ENCODE peak calls at places on chromosomes 11 and 22, in five cellular contexts. One of them, this sample, is unnamed. For H3K4me1, the result is how much of the 10 kb centered on the place peaks cover.

GRCh38 chr22:50581031-50581949 is 1.4 kb downstream of the CHKB start:
- DNase-seq in mesenchymal stem cell: peak
- DNase-seq in neuronal stem cell: no peak
- DNase-seq in GM12878: no peak
- DNase-seq in kidney: no peak
- DNase-seq in this sample: no peak

GRCh38 chr11:78730267-78730824 is 155.7 kb upstream of the NARS2 start:
- DNase-seq in mesenchymal stem cell: no peak
- DNase-seq in neuronal stem cell: no peak
- DNase-seq in GM12878: no peak
- DNase-seq in kidney: no peak
- DNase-seq in this sample: no peak

GRCh38 chr11:63609971-63610580 is 4.2 kb downstream of the PLAAT3 start:
- DNase-seq in mesenchymal stem cell: no peak
- DNase-seq in neuronal stem cell: no peak
- DNase-seq in GM12878: no peak
- DNase-seq in kidney: no peak
- DNase-seq in this sample: no peak

GRCh38 chr11:2790581-2790925 is 90.8 kb upstream of the KCNQ1OT1 start:
- DNase-seq in mesenchymal stem cell: no peak
- DNase-seq in neuronal stem cell: no peak
- DNase-seq in GM12878: no peak
- DNase-seq in kidney: peak
- DNase-seq in this sample: no peak

GRCh38 chr11:30395751-30396150 is 72.8 kb downstream of the ARL14EP start:
- DNase-seq in mesenchymal stem cell: no peak
- DNase-seq in neuronal stem cell: no peak
- DNase-seq in GM12878: no peak
- DNase-seq in kidney: no peak
- DNase-seq in this sample: no peak

GRCh38 chr11:26649884-26650283 is 72.0 kb downstream of the SLC5A12 start:
- DNase-seq in mesenchymal stem cell: peak
- DNase-seq in neuronal stem cell: peak
- DNase-seq in GM12878: peak
- DNase-seq in kidney: no peak
- DNase-seq in this sample: peak

GRCh38 chr11:37557990-37558389 is 960.0 kb upstream of the RAG2 start:
- DNase-seq in mesenchymal stem cell: no peak
- DNase-seq in neuronal stem cell: no peak
- DNase-seq in GM12878: no peak
- DNase-seq in kidney: no peak
- DNase-seq in this sample: peak

GRCh38 chr11:62372871-62373270 is 35.6 kb downstream of the ASRGL1 start:
- DNase-seq in mesenchymal stem cell: no peak
- DNase-seq in neuronal stem cell: no peak
- DNase-seq in GM12878: no peak
- DNase-seq in kidney: no peak
- DNase-seq in this sample: no peak

GRCh38 chr11:63813563-63814382 is 517 bp downstream of the SPINDOC start:
- DNase-seq in mesenchymal stem cell: peak
- DNase-seq in neuronal stem cell: peak
- DNase-seq in GM12878: no peak
- DNase-seq in kidney: peak
- DNase-seq in this sample: peak

GRCh38 chr22:30325065-30325720 is 1.5 kb downstream of the TBC1D10A start:
- DNase-seq in mesenchymal stem cell: peak
- DNase-seq in neuronal stem cell: no peak
- DNase-seq in GM12878: no peak
- DNase-seq in kidney: no peak
- DNase-seq in this sample: peak

GRCh38 chr22:38017272-38017920 is 33.0 kb upstream of the SOX10 start:
- DNase-seq in mesenchymal stem cell: no peak
- DNase-seq in neuronal stem cell: no peak
- DNase-seq in GM12878: no peak
- DNase-seq in kidney: peak
- DNase-seq in this sample: peak

GRCh38 chr11:9065614-9066431 is 25.6 kb downstream of the SCUBE2 start:
- DNase-seq in mesenchymal stem cell: peak
- DNase-seq in neuronal stem cell: no peak
- DNase-seq in GM12878: no peak
- DNase-seq in kidney: no peak
- DNase-seq in this sample: no peak

GRCh38 chr11:74680703-74681531 is 50.3 kb downstream of the CHRDL2 start:
- DNase-seq in mesenchymal stem cell: no peak
- DNase-seq in neuronal stem cell: no peak
- DNase-seq in GM12878: no peak
- DNase-seq in kidney: peak
- DNase-seq in this sample: no peak

GRCh38 chr22:48650323-48651035 is 1177.2 kb downstream of the BRD1 start:
- DNase-seq in mesenchymal stem cell: no peak
- DNase-seq in neuronal stem cell: no peak
- DNase-seq in GM12878: no peak
- DNase-seq in kidney: no peak
- DNase-seq in this sample: no peak

GRCh38 chr11:123430736-123431356 is 777 bp downstream of the GRAMD1B start:
- DNase-seq in mesenchymal stem cell: peak
- DNase-seq in neuronal stem cell: peak
- DNase-seq in GM12878: no peak
- DNase-seq in kidney: peak
- DNase-seq in this sample: peak

GRCh38 chr22:49400866-49401598 is 426.6 kb downstream of the BRD1 start:
- DNase-seq in mesenchymal stem cell: no peak
- DNase-seq in neuronal stem cell: no peak
- DNase-seq in GM12878: no peak
- DNase-seq in kidney: peak
- DNase-seq in this sample: no peak

GRCh38 chr11:124152770-124153407 is 30.3 kb upstream of the OR10D3 start:
- DNase-seq in mesenchymal stem cell: no peak
- DNase-seq in neuronal stem cell: no peak
- DNase-seq in GM12878: no peak
- DNase-seq in kidney: no peak
- DNase-seq in this sample: no peak

GRCh38 chr11:124405611-124406010 is 6.8 kb upstream of the OR8B3 start:
- DNase-seq in mesenchymal stem cell: peak
- DNase-seq in neuronal stem cell: no peak
- DNase-seq in GM12878: no peak
- DNase-seq in kidney: no peak
- DNase-seq in this sample: peak

GRCh38 chr11:67584881-67585873 is 1.6 kb downstream of the GSTP1 start:
- DNase-seq in mesenchymal stem cell: peak
- DNase-seq in neuronal stem cell: no peak
- DNase-seq in GM12878: no peak
- DNase-seq in kidney: peak
- DNase-seq in this sample: no peak
- H3K9ac ChIP-seq in mesenchymal stem cell: peak
- H3K9ac ChIP-seq in neuronal stem cell: peak
- H3K9ac ChIP-seq in GM12878: peak
- H3K9ac ChIP-seq in kidney: peak
- H3K9ac ChIP-seq in this sample: peak

GRCh38 chr11:120327311-120327710 is 2.2 kb downstream of the TLCD5 start:
- DNase-seq in mesenchymal stem cell: no peak
- DNase-seq in neuronal stem cell: no peak
- DNase-seq in GM12878: no peak
- DNase-seq in kidney: no peak
- DNase-seq in this sample: no peak

GRCh38 chr11:120329556-120329955 is 4.5 kb downstream of the TLCD5 start:
- DNase-seq in mesenchymal stem cell: no peak
- DNase-seq in neuronal stem cell: no peak
- DNase-seq in GM12878: no peak
- DNase-seq in kidney: no peak
- DNase-seq in this sample: peak

GRCh38 chr11:120324932-120325810 is at the start of gene TLCD5:
- DNase-seq in mesenchymal stem cell: peak
- DNase-seq in neuronal stem cell: peak
- DNase-seq in GM12878: no peak
- DNase-seq in kidney: peak
- DNase-seq in this sample: peak

GRCh38 chr11:120326845-120327281 is 1.8 kb downstream of the TLCD5 start:
- DNase-seq in mesenchymal stem cell: peak
- DNase-seq in neuronal stem cell: no peak
- DNase-seq in GM12878: no peak
- DNase-seq in kidney: no peak
- DNase-seq in this sample: peak

DNA sequence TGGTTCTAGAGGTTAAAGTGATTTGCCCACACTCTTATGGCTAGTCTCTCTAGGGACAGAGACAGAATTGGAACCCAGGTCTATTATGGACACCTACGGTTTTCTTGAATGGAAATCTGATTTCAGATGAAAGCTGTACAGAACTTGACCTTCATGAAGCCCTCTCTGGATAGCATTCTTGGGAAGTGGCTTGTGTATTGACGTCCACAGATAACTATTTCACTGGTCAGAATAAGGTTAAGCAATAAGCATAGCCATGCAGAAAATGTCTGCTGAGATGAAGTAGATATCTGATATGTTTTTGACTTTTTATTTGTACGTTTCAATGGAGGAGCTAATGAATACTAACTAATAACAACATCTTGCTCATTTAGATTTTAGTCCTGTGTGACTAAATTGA is 1.1 kb downstream of the TLCD5 start:
- DNase-seq in mesenchymal stem cell: peak
- DNase-seq in neuronal stem cell: no peak
- DNase-seq in GM12878: no peak
- DNase-seq in kidney: no peak
- DNase-seq in this sample: peak
- H3K4me3 ChIP-seq in mesenchymal stem cell: peak
- H3K4me3 ChIP-seq in neuronal stem cell: peak
- H3K4me3 ChIP-seq in GM12878: peak
- H3K4me3 ChIP-seq in kidney: no peak
- H3K4me3 ChIP-seq in this sample: peak

GRCh38 chr11:66322732-66323427 is 6.0 kb upstream of the CD248 start:
- DNase-seq in mesenchymal stem cell: no peak
- DNase-seq in neuronal stem cell: no peak
- DNase-seq in GM12878: no peak
- DNase-seq in kidney: peak
- DNase-seq in this sample: peak
- H3K4me1 ChIP-seq in mesenchymal stem cell: under half
- H3K4me1 ChIP-seq in neuronal stem cell: under half
- H3K4me1 ChIP-seq in GM12878: under half
- H3K4me1 ChIP-seq in kidney: under half
- H3K4me1 ChIP-seq in this sample: half or more

DNA sequence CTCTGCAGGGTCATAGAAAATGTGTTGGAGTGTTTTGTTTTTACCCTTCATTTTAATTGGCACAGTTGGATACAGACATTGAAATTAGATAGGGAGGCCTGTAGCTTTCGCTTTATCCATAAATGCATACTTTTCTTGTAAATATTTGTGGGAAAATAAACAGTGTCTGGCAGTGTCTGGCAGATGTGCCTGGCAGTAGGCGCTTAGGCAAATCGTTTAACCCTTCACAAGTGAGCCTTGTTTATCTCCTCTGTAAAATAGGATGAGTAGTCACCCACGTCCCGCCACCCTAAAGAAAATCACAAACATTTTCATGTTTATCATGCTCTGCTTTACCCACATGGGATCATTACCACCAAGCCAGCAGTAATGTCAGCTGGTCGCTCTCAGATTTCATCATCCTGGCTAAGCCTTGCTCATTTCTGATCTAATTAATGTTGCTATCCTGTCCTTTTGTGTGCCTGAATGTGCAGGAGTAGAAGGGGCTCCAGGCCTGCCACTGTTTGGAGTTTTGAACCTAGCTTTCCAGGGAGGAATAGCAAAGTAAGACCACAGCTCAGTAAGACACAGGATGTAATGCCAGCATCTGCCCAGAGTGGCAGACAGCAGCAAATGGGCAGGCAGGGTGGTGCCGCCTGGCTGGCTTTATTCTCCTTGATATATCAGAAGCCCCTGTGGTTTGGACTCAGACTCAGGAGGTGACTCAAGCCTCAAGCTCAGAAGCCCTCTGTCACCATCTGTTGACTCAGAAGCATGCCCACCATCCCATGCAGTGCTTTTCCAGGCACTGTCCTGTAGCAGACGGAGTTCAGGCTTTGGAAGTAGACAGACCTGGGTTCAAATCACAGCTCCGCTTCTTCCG is 73.0 kb upstream of the TTC12 start:
- DNase-seq in mesenchymal stem cell: peak
- DNase-seq in neuronal stem cell: no peak
- DNase-seq in GM12878: no peak
- DNase-seq in kidney: no peak
- DNase-seq in this sample: peak
- H3K9ac ChIP-seq in mesenchymal stem cell: no peak
- H3K9ac ChIP-seq in neuronal stem cell: no peak
- H3K9ac ChIP-seq in GM12878: no peak
- H3K9ac ChIP-seq in kidney: no peak
- H3K9ac ChIP-seq in this sample: no peak

GRCh38 chr11:118531597-118532084 is 649 bp downstream of the TMEM25 start:
- DNase-seq in mesenchymal stem cell: no peak
- DNase-seq in neuronal stem cell: no peak
- DNase-seq in GM12878: no peak
- DNase-seq in kidney: peak
- DNase-seq in this sample: no peak

GRCh38 chr11:118530180-118530682 is 761 bp upstream of the TMEM25 start:
- DNase-seq in mesenchymal stem cell: peak
- DNase-seq in neuronal stem cell: no peak
- DNase-seq in GM12878: no peak
- DNase-seq in kidney: no peak
- DNase-seq in this sample: peak

GRCh38 chr11:118530683-118531596 is at the start of gene TMEM25:
- DNase-seq in mesenchymal stem cell: peak
- DNase-seq in neuronal stem cell: peak
- DNase-seq in GM12878: no peak
- DNase-seq in kidney: peak
- DNase-seq in this sample: peak

GRCh38 chr11:118532852-118533768 is 2.1 kb downstream of the TMEM25 start:
- DNase-seq in mesenchymal stem cell: no peak
- DNase-seq in neuronal stem cell: no peak
- DNase-seq in GM12878: no peak
- DNase-seq in kidney: peak
- DNase-seq in this sample: no peak

GRCh38 chr11:118532091-118532490 is 1.1 kb downstream of the TMEM25 start:
- DNase-seq in mesenchymal stem cell: no peak
- DNase-seq in neuronal stem cell: no peak
- DNase-seq in GM12878: no peak
- DNase-seq in kidney: peak
- DNase-seq in this sample: no peak
- H3K4me3 ChIP-seq in mesenchymal stem cell: peak
- H3K4me3 ChIP-seq in neuronal stem cell: peak
- H3K4me3 ChIP-seq in GM12878: no peak
- H3K4me3 ChIP-seq in kidney: peak
- H3K4me3 ChIP-seq in this sample: peak

This sample was measured in fibroblast of lung.